ENCODE peak calls at places on chromosome X, in seven cellular contexts. X, Y, V, H, I, K and U are unnamed samples.

GRCh38 chrX:104118765-104119164 is 6.4 kb downstream of the ZCCHC18 start:
- DNase-seq in Y (no peak), X (no peak), I (no peak), V (no peak), H (peak), K (no peak), U (no peak)

GRCh38 chrX:40694833-40695232 is 40.5 kb downstream of the MED14 start:
- DNase-seq in K (no peak), I (no peak), Y (no peak), H (peak), X (no peak), V (no peak), U (peak)

GRCh38 chrX:78708171-78708570 is 39.3 kb upstream of the LPAR4 start:
- DNase-seq in V (no peak), K (peak), H (peak), I (no peak), X (peak), Y (peak), U (peak)

GRCh38 chrX:129690435-129690834 is 35.7 kb upstream of the APLN start:
- DNase-seq in Y (no peak), K (no peak), X (no peak), I (no peak), H (no peak), V (peak), U (peak)

GRCh38 chrX:68903111-68903510 is 74.3 kb downstream of the EFNB1 start:
- DNase-seq in X (no peak), Y (no peak), I (no peak), K (no peak), H (no peak), V (no peak), U (no peak)

GRCh38 chrX:119237526-119238035 is 1.5 kb downstream of the PGRMC1 start:
- DNase-seq in K (no peak), Y (no peak), V (no peak), H (peak), X (no peak), I (no peak), U (no peak)

GRCh38 chrX:10142041-10142589 is 14.7 kb upstream of the CLCN4 start:
- DNase-seq in Y (no peak), I (no peak), K (no peak), H (no peak), X (no peak), V (no peak), U (no peak)

GRCh38 chrX:3526084-3526483 is 179.6 kb upstream of the MXRA5 start:
- DNase-seq in I (no peak), K (no peak), H (peak), V (no peak), X (no peak), Y (no peak), U (no peak)

GRCh38 chrX:10725071-10725470 is 104.7 kb upstream of the MID1 start:
- DNase-seq in V (no peak), X (no peak), I (no peak), Y (no peak), H (peak), K (no peak), U (no peak)

GRCh38 chrX:149006235-149006634 is 498.9 kb downstream of the IDS start:
- DNase-seq in K (no peak), V (no peak), H (no peak), X (no peak), Y (no peak), I (no peak), U (no peak)

GRCh38 chrX:46317158-46317557 is 228.1 kb downstream of the ZNF674 start:
- DNase-seq in I (no peak), V (no peak), K (no peak), X (peak), H (no peak), Y (no peak), U (no peak)

GRCh38 chrX:6383911-6384310 is 151.0 kb downstream of the VCX3A start:
- DNase-seq in I (no peak), X (no peak), K (no peak), V (no peak), Y (no peak), H (no peak), U (no peak)

GRCh38 chrX:125532411-125533089 is 212.9 kb downstream of the TEX13C start:
- DNase-seq in K (no peak), H (no peak), I (no peak), X (no peak), Y (no peak), V (no peak), U (no peak)

GRCh38 chrX:151852294-151852693 is 60.4 kb upstream of the MAGEA4 start:
- DNase-seq in H (no peak), I (no peak), K (no peak), X (no peak), Y (no peak), V (no peak), U (no peak)

GRCh38 chrX:134537179-134537945 is 77.4 kb downstream of the HPRT1 start:
- DNase-seq in Y (no peak), X (peak), H (peak), V (no peak), I (no peak), K (no peak), U (peak)

GRCh38 chrX:31374786-31375185 is 302.9 kb upstream of the FTHL17 start:
- DNase-seq in I (no peak), X (no peak), K (no peak), Y (no peak), H (no peak), V (no peak), U (no peak)

GRCh38 chrX:24902808-24903207 is 113.0 kb downstream of the ARX start:
- DNase-seq in X (no peak), V (no peak), K (peak), H (peak), Y (peak), I (no peak), U (peak)

GRCh38 chrX:135185795-135186443 is 14.7 kb upstream of the CT55 start:
- DNase-seq in Y (peak), I (peak), K (peak), H (peak), X (peak), V (no peak), U (peak)

GRCh38 chrX:40581333-40581910 is 652 bp downstream of the ATP6AP2 start:
- DNase-seq in H (peak), V (no peak), X (no peak), I (peak), K (no peak), Y (no peak), U (peak)

GRCh38 chrX:68983004-68983857 is 154.4 kb downstream of the EFNB1 start:
- DNase-seq in V (no peak), H (no peak), X (peak), I (no peak), Y (no peak), K (no peak), U (no peak)

GRCh38 chrX:17860811-17861495 is at the start of gene RAI2:
- DNase-seq in K (no peak), H (no peak), I (peak), X (peak), V (no peak), Y (no peak), U (no peak)

GRCh38 chrX:114365045-114365834 is 218.6 kb upstream of the HTR2C start:
- DNase-seq in Y (no peak), H (no peak), X (no peak), V (no peak), I (no peak), K (no peak), U (no peak)

DNA sequence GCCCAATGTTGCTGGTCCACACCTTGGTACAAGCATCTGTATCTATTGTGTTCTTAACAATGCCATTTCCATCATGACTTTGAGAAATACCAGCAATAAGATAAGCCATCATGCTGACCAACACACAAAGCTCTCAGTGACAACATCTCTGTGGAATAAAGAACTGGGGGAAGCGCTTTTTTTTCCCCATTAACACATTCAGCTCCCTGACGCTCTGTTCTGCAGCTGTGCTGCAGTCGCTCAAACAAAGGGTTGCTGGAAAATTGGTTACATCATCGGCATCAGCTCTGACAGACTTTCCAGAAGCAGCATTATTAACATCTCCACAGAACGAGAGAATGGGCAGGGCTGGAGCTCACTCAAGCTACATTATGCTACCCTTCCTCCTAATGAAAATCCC is 39.9 kb downstream of the DCX start:
- DNase-seq in H (no peak), K (no peak), I (no peak), X (no peak), Y (no peak), V (no peak), U (no peak)
- H3K4me3 ChIP-seq in H (no peak), K (no peak), I (no peak), X (no peak), Y (no peak), V (no peak), U (no peak)

GRCh38 chrX:15854712-15855561 is at the start of gene AP1S2:
- DNase-seq in H (peak), X (peak), I (peak), V (peak), K (peak), Y (peak), U (peak)
- TF ChIP-seq CTCF in H (no peak), X (no peak), I (no peak), V (no peak), K (no peak), Y (no peak), U (no peak)

GRCh38 chrX:370963-371745 is 15.6 kb downstream of the PPP2R3B start:
- DNase-seq in K (no peak), V (no peak), X (no peak), H (no peak), Y (no peak), I (no peak), U (no peak)

GRCh38 chrX:371907-372306 is 14.8 kb downstream of the PPP2R3B start:
- DNase-seq in K (no peak), Y (no peak), X (no peak), H (no peak), I (no peak), V (no peak), U (no peak)

GRCh38 chrX:374566-374965 is 12.1 kb downstream of the PPP2R3B start:
- DNase-seq in I (no peak), H (no peak), X (no peak), V (no peak), K (no peak), Y (no peak), U (no peak)

GRCh38 chrX:373641-374471 is 12.9 kb downstream of the PPP2R3B start:
- DNase-seq in I (peak), X (no peak), K (no peak), V (no peak), Y (no peak), H (peak), U (no peak)

DNA sequence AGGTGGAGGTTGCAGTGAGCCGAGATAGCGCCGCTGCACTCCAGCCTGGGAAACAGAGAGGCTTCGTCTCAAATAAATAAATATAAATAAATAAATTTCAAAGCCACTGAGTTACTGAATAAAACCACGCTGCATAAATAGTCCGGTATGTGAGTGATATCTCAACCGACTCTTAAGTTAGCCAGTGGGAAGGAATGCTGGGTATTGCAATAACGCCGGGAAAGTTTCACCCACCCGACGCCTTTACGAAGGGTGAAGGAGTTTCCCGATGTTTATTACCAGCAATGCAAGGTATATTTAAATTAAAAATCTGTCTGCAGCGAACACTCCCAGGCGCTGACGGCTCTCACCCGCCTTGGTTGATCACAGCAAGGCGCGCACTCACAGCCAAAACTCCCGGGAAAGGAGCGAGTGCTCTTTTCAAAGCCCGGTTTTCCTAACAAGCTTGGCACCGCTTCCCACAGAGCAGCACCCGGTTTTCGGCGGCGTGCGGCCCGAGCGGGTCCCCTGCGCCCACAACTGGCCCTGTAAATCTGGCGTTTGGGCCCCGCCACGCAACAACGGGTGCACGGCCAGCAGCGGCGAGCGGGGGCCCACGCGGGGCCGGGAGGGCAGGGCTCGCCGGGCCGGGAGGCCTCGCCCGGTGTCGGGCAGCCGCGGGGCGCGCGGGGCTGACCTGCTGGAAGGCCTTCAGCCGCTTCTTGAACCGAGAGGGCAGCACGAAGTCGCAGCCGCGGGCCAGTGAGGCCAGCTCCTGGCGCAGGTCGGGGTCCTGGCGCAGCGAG is 13.7 kb downstream of the PPP2R3B start:
- DNase-seq in V (no peak), X (no peak), K (no peak), Y (no peak), I (no peak), H (peak), U (no peak)
- H3K4me3 ChIP-seq in V (peak), X (no peak), K (peak), Y (peak), I (no peak), H (peak), U (peak)

DNA sequence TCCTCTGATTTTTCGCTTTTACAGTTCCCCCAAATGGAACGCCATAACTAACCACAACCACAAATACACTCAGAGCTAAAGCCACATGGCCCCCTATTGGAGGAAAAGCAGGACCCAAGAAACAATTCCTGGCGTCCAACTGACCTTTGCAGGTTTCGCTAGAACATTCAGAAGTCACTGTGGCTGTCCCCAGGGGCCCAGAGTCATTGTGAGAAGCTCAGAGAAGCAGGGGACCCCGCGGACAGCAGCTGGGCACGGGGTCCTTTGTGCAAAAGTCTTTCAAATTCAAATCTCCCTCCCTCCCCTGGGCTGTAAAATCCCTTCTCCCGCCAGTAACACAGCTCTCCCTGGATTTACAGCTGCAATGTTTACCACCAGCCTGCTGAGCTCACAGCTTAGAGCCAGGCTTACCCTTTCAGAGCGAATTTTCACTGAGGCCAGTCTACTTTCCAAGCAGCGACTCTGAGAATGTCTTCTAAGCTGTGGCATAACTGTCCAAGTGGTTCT is 214.8 kb downstream of the CRLF2 start:
- DNase-seq in V (peak), K (no peak), I (no peak), H (no peak), Y (no peak), X (no peak), U (no peak)
- TF ChIP-seq CTCF in V (no peak), K (no peak), I (no peak), H (no peak), Y (no peak), X (no peak), U (no peak)